ENCODE peak calls at places on chromosomes 12 and 14, in six cellular contexts. F is GM12865; R is right lobe of liver; H is activated T-helper 1 cell treated with anti-CD3 and anti-CD28 coated beads, Interleukin-12 subunit alpha, Interleukin-12 subunit beta, Interleukin-2, Interleukin-4 antibody, amounts not matched to agents 30 ng/mL and 10 ng/mL and 1 ng/mL, durations not matched to agents 14 hours and 24 hours and 36 hours; B is NCI-H1105; M is HEK293T. N is an unnamed sample.

GRCh38 chr14:69685217-69685616 is 73.8 kb downstream of the SUSD6 start:
- DNase-seq in F (peak), R (no peak), H (peak), B (no peak), M (no peak), N (no peak)

GRCh38 chr12:75650100-75650499 is 138.7 kb upstream of the KRR1 start:
- DNase-seq in F (no peak), R (no peak), H (no peak), B (no peak), M (no peak), N (no peak)

GRCh38 chr14:104428860-104429259 is 150.7 kb upstream of the C14orf180 start:
- DNase-seq in F (no peak), R (no peak), H (no peak), B (no peak), M (no peak), N (no peak)

GRCh38 chr14:73784988-73785313 is 66.7 kb upstream of the PTGR2 start:
- DNase-seq in F (no peak), R (no peak), H (no peak), B (no peak), M (no peak), N (no peak)

GRCh38 chr14:24355009-24355408 is 13.0 kb upstream of the NFATC4 start:
- DNase-seq in F (no peak), R (no peak), H (no peak), B (no peak), M (no peak), N (no peak)

GRCh38 chr14:61332658-61333029 is 11.3 kb downstream of the PRKCH start:
- DNase-seq in F (no peak), R (no peak), H (no peak), B (no peak), M (no peak), N (no peak)

GRCh38 chr14:28344381-28344780 is 422.2 kb upstream of the FOXG1 start:
- DNase-seq in F (no peak), R (no peak), H (no peak), B (no peak), M (no peak), N (no peak)

GRCh38 chr14:58098507-58098906 is 53.5 kb downstream of the ARMH4 start:
- DNase-seq in F (no peak), R (no peak), H (no peak), B (no peak), M (no peak), N (no peak)

GRCh38 chr12:70724444-70724843 is 87.2 kb upstream of the PTPRB start:
- DNase-seq in F (peak), R (no peak), H (no peak), B (no peak), M (no peak), N (no peak)

GRCh38 chr14:67704484-67705089 is 2.9 kb downstream of the RDH12 start:
- DNase-seq in F (peak), R (no peak), H (peak), B (peak), M (peak), N (peak)

GRCh38 chr12:124566181-124567034 is 1.0 kb downstream of the NCOR2 start:
- DNase-seq in F (peak), R (peak), H (peak), B (peak), M (peak), N (peak)

GRCh38 chr14:38791862-38792261 is 311.2 kb downstream of the SEC23A start:
- DNase-seq in F (no peak), R (no peak), H (no peak), B (no peak), M (no peak), N (no peak)